ENCODE peak calls at places on chromosome 1, in seven cellular contexts. Z is fibroblast of lung; F is mesendoderm; W is HEK293T; O is tibial artery; R is neural crest cell; L is activated naive CD8-positive, alpha-beta T cell treated with anti-CD3 and anti-CD28 coated beads for 36 hours. D is an unnamed sample.
A peak's percentile ranks its signal among the peaks of the same experiment; 100 is the strongest.

GRCh38 chr1:234512376-234512965 is 33.5 kb upstream of the TARBP1 start:
- DNase-seq in Z (no peak), F (peak; percentile 64), W (no peak), O (no peak), R (no peak), L (no peak), D (no peak)

GRCh38 chr1:183051546-183051945 is 28.3 kb downstream of the LAMC1 start:
- DNase-seq in Z (no peak), F (no peak), W (no peak), O (no peak), R (no peak), L (no peak), D (no peak)

GRCh38 chr1:56585985-56586384 is 6.6 kb upstream of the PLPP3 start:
- DNase-seq in Z (no peak), F (no peak), W (no peak), O (no peak), R (no peak), L (no peak), D (no peak)

GRCh38 chr1:174265273-174265672 is 106.0 kb downstream of the RABGAP1L start:
- DNase-seq in Z (no peak), F (no peak), W (no peak), O (no peak), R (no peak), L (no peak), D (no peak)

GRCh38 chr1:155197901-155198546 is 9.7 kb downstream of the THBS3 start:
- DNase-seq in Z (no peak), F (no peak), W (no peak), O (no peak), R (no peak), L (no peak), D (no peak)

GRCh38 chr1:201925961-201926585 is 20.3 kb downstream of the LMOD1 start:
- DNase-seq in Z (no peak), F (no peak), W (no peak), O (no peak), R (no peak), L (no peak), D (no peak)

GRCh38 chr1:226626577-226626956 is 78.0 kb downstream of the STUM start:
- DNase-seq in Z (peak; percentile 48), F (peak; percentile 81), W (peak; percentile 91), O (peak; percentile 77), R (peak; percentile 77), L (peak; percentile 83), D (peak; percentile 78)

GRCh38 chr1:101474039-101474665 is 237.3 kb downstream of the S1PR1 start:
- DNase-seq in Z (no peak), F (peak; percentile 70), W (peak; percentile 47), O (no peak), R (no peak), L (no peak), D (peak; percentile 10)

GRCh38 chr1:204928671-204929486 is 58.2 kb downstream of the NFASC start:
- DNase-seq in Z (no peak), F (peak; percentile 90), W (no peak), O (no peak), R (no peak), L (no peak), D (no peak)

D was measured in GM13977.